ENCODE peak calls at places on chromosomes 12 and 14, in eight cellular contexts. One of them, this sample, is unnamed. For H3K4me1, the result is how much of the 10 kb centered on the place peaks cover.

GRCh38 chr14:79378020-79378419 is 833.3 kb downstream of the DIO2 start:
- DNase-seq in right atrium auricular region: no peak
- DNase-seq in neuronal stem cell: no peak
- DNase-seq in lung: no peak
- DNase-seq in left ventricle myocardium inferior: no peak
- DNase-seq in A549: no peak
- DNase-seq in cardiac muscle cell: no peak
- DNase-seq in Peyer's patch: no peak
- DNase-seq in this sample: no peak

GRCh38 chr14:96038920-96039632 is at the start of gene C14orf132:
- DNase-seq in A549: peak
- DNase-seq in lung: peak
- DNase-seq in left ventricle myocardium inferior: peak
- DNase-seq in right atrium auricular region: peak
- DNase-seq in cardiac muscle cell: peak
- DNase-seq in Peyer's patch: peak
- DNase-seq in neuronal stem cell: no peak
- DNase-seq in this sample: peak

GRCh38 chr12:119102714-119103113 is 76.0 kb upstream of the HSPB8 start:
- DNase-seq in left ventricle myocardium inferior: no peak
- DNase-seq in right atrium auricular region: no peak
- DNase-seq in lung: no peak
- DNase-seq in Peyer's patch: no peak
- DNase-seq in cardiac muscle cell: no peak
- DNase-seq in A549: no peak
- DNase-seq in neuronal stem cell: no peak
- DNase-seq in this sample: no peak

GRCh38 chr12:50187084-50187900 is 20.1 kb upstream of the CERS5 start:
- DNase-seq in lung: no peak
- DNase-seq in left ventricle myocardium inferior: no peak
- DNase-seq in cardiac muscle cell: peak
- DNase-seq in neuronal stem cell: no peak
- DNase-seq in Peyer's patch: no peak
- DNase-seq in A549: no peak
- DNase-seq in right atrium auricular region: no peak
- DNase-seq in this sample: no peak

GRCh38 chr12:47223848-47224213 is 144.1 kb upstream of the AMIGO2 start:
- DNase-seq in right atrium auricular region: no peak
- DNase-seq in A549: peak
- DNase-seq in left ventricle myocardium inferior: peak
- DNase-seq in neuronal stem cell: no peak
- DNase-seq in Peyer's patch: no peak
- DNase-seq in cardiac muscle cell: peak
- DNase-seq in lung: no peak
- DNase-seq in this sample: no peak

GRCh38 chr14:36478782-36479181 is 41.2 kb downstream of the NKX2-1 start:
- DNase-seq in left ventricle myocardium inferior: no peak
- DNase-seq in neuronal stem cell: no peak
- DNase-seq in cardiac muscle cell: no peak
- DNase-seq in A549: no peak
- DNase-seq in Peyer's patch: no peak
- DNase-seq in right atrium auricular region: no peak
- DNase-seq in lung: no peak
- DNase-seq in this sample: no peak

GRCh38 chr14:74980398-74980745 is 22.3 kb upstream of the EIF2B2 start:
- DNase-seq in Peyer's patch: no peak
- DNase-seq in right atrium auricular region: no peak
- DNase-seq in left ventricle myocardium inferior: no peak
- DNase-seq in cardiac muscle cell: no peak
- DNase-seq in A549: no peak
- DNase-seq in lung: no peak
- DNase-seq in neuronal stem cell: no peak
- DNase-seq in this sample: no peak

GRCh38 chr12:16062611-16063010 is 151.5 kb downstream of the DERA start:
- DNase-seq in A549: no peak
- DNase-seq in lung: no peak
- DNase-seq in neuronal stem cell: no peak
- DNase-seq in left ventricle myocardium inferior: no peak
- DNase-seq in right atrium auricular region: no peak
- DNase-seq in Peyer's patch: no peak
- DNase-seq in cardiac muscle cell: peak
- DNase-seq in this sample: no peak

GRCh38 chr12:106750524-106750923 is 24.0 kb upstream of the RIC8B start:
- DNase-seq in A549: no peak
- DNase-seq in right atrium auricular region: no peak
- DNase-seq in left ventricle myocardium inferior: no peak
- DNase-seq in neuronal stem cell: no peak
- DNase-seq in lung: no peak
- DNase-seq in cardiac muscle cell: no peak
- DNase-seq in Peyer's patch: no peak
- DNase-seq in this sample: no peak

GRCh38 chr12:2198088-2198501 is 145.3 kb downstream of the CACNA1C start:
- DNase-seq in left ventricle myocardium inferior: no peak
- DNase-seq in A549: no peak
- DNase-seq in lung: no peak
- DNase-seq in right atrium auricular region: no peak
- DNase-seq in neuronal stem cell: peak
- DNase-seq in Peyer's patch: no peak
- DNase-seq in cardiac muscle cell: peak
- DNase-seq in this sample: no peak

GRCh38 chr12:20557076-20557475 is 138.1 kb upstream of the SLCO1C1 start:
- DNase-seq in Peyer's patch: no peak
- DNase-seq in neuronal stem cell: no peak
- DNase-seq in A549: no peak
- DNase-seq in cardiac muscle cell: no peak
- DNase-seq in lung: no peak
- DNase-seq in right atrium auricular region: no peak
- DNase-seq in left ventricle myocardium inferior: no peak
- DNase-seq in this sample: no peak

GRCh38 chr14:93262446-93262845 is 55.4 kb downstream of the UBR7 start:
- DNase-seq in left ventricle myocardium inferior: no peak
- DNase-seq in neuronal stem cell: no peak
- DNase-seq in cardiac muscle cell: no peak
- DNase-seq in lung: no peak
- DNase-seq in right atrium auricular region: no peak
- DNase-seq in Peyer's patch: no peak
- DNase-seq in A549: no peak
- DNase-seq in this sample: no peak

GRCh38 chr12:75820848-75821578 is 210.6 kb downstream of the PHLDA1 start:
- DNase-seq in A549: peak
- DNase-seq in Peyer's patch: no peak
- DNase-seq in lung: no peak
- DNase-seq in neuronal stem cell: no peak
- DNase-seq in cardiac muscle cell: peak
- DNase-seq in right atrium auricular region: peak
- DNase-seq in left ventricle myocardium inferior: peak
- DNase-seq in this sample: no peak

GRCh38 chr14:103002578-103003350 is 54.6 kb downstream of the CDC42BPB start:
- DNase-seq in Peyer's patch: no peak
- DNase-seq in neuronal stem cell: no peak
- DNase-seq in lung: no peak
- DNase-seq in left ventricle myocardium inferior: no peak
- DNase-seq in A549: peak
- DNase-seq in right atrium auricular region: no peak
- DNase-seq in cardiac muscle cell: no peak
- DNase-seq in this sample: no peak

GRCh38 chr12:57005980-57006808 is at the start of gene ZBTB39:
- DNase-seq in lung: no peak
- DNase-seq in right atrium auricular region: no peak
- DNase-seq in cardiac muscle cell: peak
- DNase-seq in left ventricle myocardium inferior: peak
- DNase-seq in A549: peak
- DNase-seq in Peyer's patch: peak
- DNase-seq in neuronal stem cell: peak
- DNase-seq in this sample: peak

GRCh38 chr14:100304825-100305445 is 1.3 kb downstream of the SLC25A29 start:
- DNase-seq in right atrium auricular region: peak
- DNase-seq in cardiac muscle cell: peak
- DNase-seq in left ventricle myocardium inferior: peak
- DNase-seq in neuronal stem cell: no peak
- DNase-seq in Peyer's patch: peak
- DNase-seq in lung: peak
- DNase-seq in A549: peak
- DNase-seq in this sample: peak

GRCh38 chr14:90453401-90453951 is 56.6 kb downstream of the CALM1 start:
- DNase-seq in neuronal stem cell: no peak
- DNase-seq in left ventricle myocardium inferior: peak
- DNase-seq in right atrium auricular region: peak
- DNase-seq in cardiac muscle cell: peak
- DNase-seq in Peyer's patch: no peak
- DNase-seq in A549: no peak
- DNase-seq in lung: no peak
- DNase-seq in this sample: no peak

GRCh38 chr12:130286741-130287140 is 50.9 kb upstream of the PIWIL1 start:
- DNase-seq in left ventricle myocardium inferior: no peak
- DNase-seq in lung: no peak
- DNase-seq in Peyer's patch: no peak
- DNase-seq in A549: no peak
- DNase-seq in cardiac muscle cell: no peak
- DNase-seq in right atrium auricular region: no peak
- DNase-seq in neuronal stem cell: no peak
- DNase-seq in this sample: no peak

GRCh38 chr12:32824596-32824995 is 68.9 kb upstream of the YARS2 start:
- DNase-seq in lung: no peak
- DNase-seq in left ventricle myocardium inferior: no peak
- DNase-seq in neuronal stem cell: no peak
- DNase-seq in right atrium auricular region: no peak
- DNase-seq in cardiac muscle cell: no peak
- DNase-seq in A549: no peak
- DNase-seq in Peyer's patch: no peak
- DNase-seq in this sample: no peak

GRCh38 chr12:51383281-51383905 is 7.8 kb downstream of the GALNT6 start:
- DNase-seq in right atrium auricular region: no peak
- DNase-seq in left ventricle myocardium inferior: no peak
- DNase-seq in lung: no peak
- DNase-seq in cardiac muscle cell: no peak
- DNase-seq in Peyer's patch: no peak
- DNase-seq in A549: no peak
- DNase-seq in neuronal stem cell: no peak
- DNase-seq in this sample: no peak

GRCh38 chr14:34113051-34113511 is 162.2 kb upstream of the EGLN3 start:
- DNase-seq in cardiac muscle cell: peak
- DNase-seq in Peyer's patch: no peak
- DNase-seq in left ventricle myocardium inferior: no peak
- DNase-seq in A549: peak
- DNase-seq in right atrium auricular region: no peak
- DNase-seq in neuronal stem cell: no peak
- DNase-seq in lung: no peak
- DNase-seq in this sample: no peak

GRCh38 chr12:52438305-52439301 is 4.4 kb upstream of the KRT75 start:
- DNase-seq in neuronal stem cell: no peak
- DNase-seq in Peyer's patch: no peak
- DNase-seq in A549: no peak
- DNase-seq in lung: no peak
- DNase-seq in right atrium auricular region: peak
- DNase-seq in cardiac muscle cell: no peak
- DNase-seq in left ventricle myocardium inferior: no peak
- DNase-seq in this sample: no peak
- H3K4me1 ChIP-seq in neuronal stem cell: under half
- H3K4me1 ChIP-seq in Peyer's patch: under half
- H3K4me1 ChIP-seq in A549: under half
- H3K4me1 ChIP-seq in lung: under half
- H3K4me1 ChIP-seq in right atrium auricular region: under half
- H3K4me1 ChIP-seq in cardiac muscle cell: under half
- H3K4me1 ChIP-seq in left ventricle myocardium inferior: under half
- H3K4me1 ChIP-seq in this sample: under half

DNA sequence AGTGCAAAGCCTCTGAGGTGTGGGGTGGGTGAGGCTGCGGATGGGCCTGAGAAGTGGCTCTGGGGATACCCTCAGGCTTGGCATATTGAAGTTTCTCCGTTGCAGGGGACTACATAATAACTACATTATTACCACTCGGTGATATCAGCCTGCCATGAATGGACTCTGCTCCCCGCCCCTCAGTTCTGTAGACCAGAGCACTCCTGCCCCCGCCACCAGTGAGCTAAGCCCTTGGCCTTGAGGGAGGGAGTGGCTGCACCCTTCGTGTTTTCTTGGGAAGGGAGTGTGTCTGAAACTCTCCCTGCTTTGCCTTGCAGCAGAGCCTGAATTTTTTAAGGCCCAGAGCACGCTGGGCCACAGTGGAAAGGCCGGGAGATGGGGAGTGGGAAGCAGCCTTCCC is 1.7 kb downstream of the ORAI1 start:
- DNase-seq in left ventricle myocardium inferior: no peak
- DNase-seq in lung: no peak
- DNase-seq in cardiac muscle cell: no peak
- DNase-seq in A549: no peak
- DNase-seq in right atrium auricular region: no peak
- DNase-seq in Peyer's patch: peak
- DNase-seq in neuronal stem cell: no peak
- DNase-seq in this sample: no peak
- H3K4me1 ChIP-seq in left ventricle myocardium inferior: half or more
- H3K4me1 ChIP-seq in lung: under half
- H3K4me1 ChIP-seq in cardiac muscle cell: under half
- H3K4me1 ChIP-seq in A549: under half
- H3K4me1 ChIP-seq in right atrium auricular region: under half
- H3K4me1 ChIP-seq in Peyer's patch: half or more
- H3K4me1 ChIP-seq in neuronal stem cell: under half
- H3K4me1 ChIP-seq in this sample: half or more

GRCh38 chr12:104490850-104491249 is 34.1 kb downstream of the CHST11 start:
- DNase-seq in neuronal stem cell: no peak
- DNase-seq in right atrium auricular region: no peak
- DNase-seq in A549: no peak
- DNase-seq in cardiac muscle cell: no peak
- DNase-seq in lung: no peak
- DNase-seq in Peyer's patch: no peak
- DNase-seq in left ventricle myocardium inferior: no peak
- DNase-seq in this sample: no peak

GRCh38 chr12:104493504-104493903 is 36.8 kb downstream of the CHST11 start:
- DNase-seq in left ventricle myocardium inferior: no peak
- DNase-seq in neuronal stem cell: no peak
- DNase-seq in cardiac muscle cell: no peak
- DNase-seq in A549: no peak
- DNase-seq in lung: no peak
- DNase-seq in Peyer's patch: no peak
- DNase-seq in right atrium auricular region: no peak
- DNase-seq in this sample: no peak

GRCh38 chr12:104486943-104487819 is 30.4 kb downstream of the CHST11 start:
- DNase-seq in cardiac muscle cell: no peak
- DNase-seq in left ventricle myocardium inferior: no peak
- DNase-seq in lung: no peak
- DNase-seq in neuronal stem cell: no peak
- DNase-seq in A549: no peak
- DNase-seq in right atrium auricular region: no peak
- DNase-seq in Peyer's patch: no peak
- DNase-seq in this sample: no peak

GRCh38 chr12:104488383-104488782 is 31.6 kb downstream of the CHST11 start:
- DNase-seq in cardiac muscle cell: no peak
- DNase-seq in lung: no peak
- DNase-seq in left ventricle myocardium inferior: no peak
- DNase-seq in neuronal stem cell: no peak
- DNase-seq in A549: no peak
- DNase-seq in right atrium auricular region: no peak
- DNase-seq in Peyer's patch: no peak
- DNase-seq in this sample: no peak

GRCh38 chr12:104490221-104490620 is 33.5 kb downstream of the CHST11 start:
- DNase-seq in neuronal stem cell: no peak
- DNase-seq in left ventricle myocardium inferior: no peak
- DNase-seq in lung: no peak
- DNase-seq in Peyer's patch: no peak
- DNase-seq in cardiac muscle cell: no peak
- DNase-seq in right atrium auricular region: no peak
- DNase-seq in A549: no peak
- DNase-seq in this sample: no peak
- H3K4me1 ChIP-seq in neuronal stem cell: under half
- H3K4me1 ChIP-seq in left ventricle myocardium inferior: under half
- H3K4me1 ChIP-seq in lung: under half
- H3K4me1 ChIP-seq in Peyer's patch: under half
- H3K4me1 ChIP-seq in cardiac muscle cell: under half
- H3K4me1 ChIP-seq in right atrium auricular region: under half
- H3K4me1 ChIP-seq in A549: under half
- H3K4me1 ChIP-seq in this sample: half or more

GRCh38 chr12:121630791-121631190 is 4.5 kb downstream of the ORAI1 start:
- DNase-seq in right atrium auricular region: no peak
- DNase-seq in lung: no peak
- DNase-seq in Peyer's patch: no peak
- DNase-seq in left ventricle myocardium inferior: no peak
- DNase-seq in A549: no peak
- DNase-seq in neuronal stem cell: no peak
- DNase-seq in cardiac muscle cell: no peak
- DNase-seq in this sample: no peak
- H3K4me1 ChIP-seq in right atrium auricular region: under half
- H3K4me1 ChIP-seq in lung: under half
- H3K4me1 ChIP-seq in Peyer's patch: under half
- H3K4me1 ChIP-seq in left ventricle myocardium inferior: half or more
- H3K4me1 ChIP-seq in A549: under half
- H3K4me1 ChIP-seq in neuronal stem cell: under half
- H3K4me1 ChIP-seq in cardiac muscle cell: under half
- H3K4me1 ChIP-seq in this sample: half or more